ENCODE peak calls at places on chromosomes 4 and X, in eight cellular contexts. One of them, this sample, is unnamed.

GRCh38 chrX:74461384-74461783 is 40.1 kb downstream of the SLC16A2 start:
- DNase-seq in endothelial cell: no peak
- DNase-seq in CD4-positive, alpha-beta T cell: no peak
- DNase-seq in activated CD8-positive, alpha-beta T cell treated with anti-CD3 and anti-CD28 coated beads for 36 hours: no peak
- DNase-seq in AG09309: no peak
- DNase-seq in epithelial cell of esophagus: no peak
- DNase-seq in WERI-Rb-1: no peak
- DNase-seq in lung: no peak
- DNase-seq in this sample: no peak

GRCh38 chrX:115499112-115499805 is 61.7 kb upstream of the PLS3 start:
- DNase-seq in endothelial cell: no peak
- DNase-seq in CD4-positive, alpha-beta T cell: no peak
- DNase-seq in activated CD8-positive, alpha-beta T cell treated with anti-CD3 and anti-CD28 coated beads for 36 hours: no peak
- DNase-seq in AG09309: no peak
- DNase-seq in epithelial cell of esophagus: no peak
- DNase-seq in WERI-Rb-1: no peak
- DNase-seq in lung: no peak
- DNase-seq in this sample: no peak

GRCh38 chr4:4578981-4579380 is 37.1 kb upstream of the STX18 start:
- DNase-seq in endothelial cell: no peak
- DNase-seq in CD4-positive, alpha-beta T cell: no peak
- DNase-seq in activated CD8-positive, alpha-beta T cell treated with anti-CD3 and anti-CD28 coated beads for 36 hours: no peak
- DNase-seq in AG09309: no peak
- DNase-seq in epithelial cell of esophagus: no peak
- DNase-seq in WERI-Rb-1: peak; percentile 47
- DNase-seq in lung: no peak
- DNase-seq in this sample: no peak

GRCh38 chr4:92231511-92231910 is 72.3 kb upstream of the GRID2 start:
- DNase-seq in endothelial cell: no peak
- DNase-seq in CD4-positive, alpha-beta T cell: no peak
- DNase-seq in activated CD8-positive, alpha-beta T cell treated with anti-CD3 and anti-CD28 coated beads for 36 hours: no peak
- DNase-seq in AG09309: no peak
- DNase-seq in epithelial cell of esophagus: no peak
- DNase-seq in WERI-Rb-1: no peak
- DNase-seq in lung: no peak
- DNase-seq in this sample: no peak

GRCh38 chr4:53522334-53522733 is 69.0 kb downstream of the LNX1 start:
- DNase-seq in endothelial cell: no peak
- DNase-seq in CD4-positive, alpha-beta T cell: no peak
- DNase-seq in activated CD8-positive, alpha-beta T cell treated with anti-CD3 and anti-CD28 coated beads for 36 hours: no peak
- DNase-seq in AG09309: no peak
- DNase-seq in epithelial cell of esophagus: peak; percentile 72
- DNase-seq in WERI-Rb-1: no peak
- DNase-seq in lung: no peak
- DNase-seq in this sample: no peak

GRCh38 chr4:21410372-21410771 is 538.2 kb downstream of the KCNIP4 start:
- DNase-seq in endothelial cell: no peak
- DNase-seq in CD4-positive, alpha-beta T cell: no peak
- DNase-seq in activated CD8-positive, alpha-beta T cell treated with anti-CD3 and anti-CD28 coated beads for 36 hours: no peak
- DNase-seq in AG09309: no peak
- DNase-seq in epithelial cell of esophagus: no peak
- DNase-seq in WERI-Rb-1: no peak
- DNase-seq in lung: no peak
- DNase-seq in this sample: no peak

GRCh38 chr4:835148-836002 is 9.4 kb upstream of the CPLX1 start:
- DNase-seq in endothelial cell: no peak
- DNase-seq in CD4-positive, alpha-beta T cell: no peak
- DNase-seq in activated CD8-positive, alpha-beta T cell treated with anti-CD3 and anti-CD28 coated beads for 36 hours: no peak
- DNase-seq in AG09309: no peak
- DNase-seq in epithelial cell of esophagus: no peak
- DNase-seq in WERI-Rb-1: no peak
- DNase-seq in lung: no peak
- DNase-seq in this sample: peak; percentile 84

GRCh38 chr4:24850669-24851068 is 55.3 kb downstream of the SOD3 start:
- DNase-seq in endothelial cell: no peak
- DNase-seq in CD4-positive, alpha-beta T cell: no peak
- DNase-seq in activated CD8-positive, alpha-beta T cell treated with anti-CD3 and anti-CD28 coated beads for 36 hours: peak; percentile 3
- DNase-seq in AG09309: peak; percentile 65
- DNase-seq in epithelial cell of esophagus: peak; percentile 79
- DNase-seq in WERI-Rb-1: peak; percentile 26
- DNase-seq in lung: no peak
- DNase-seq in this sample: peak; percentile 39

GRCh38 chrX:150616179-150616862 is 47.9 kb downstream of the MTM1 start:
- DNase-seq in endothelial cell: no peak
- DNase-seq in CD4-positive, alpha-beta T cell: no peak
- DNase-seq in activated CD8-positive, alpha-beta T cell treated with anti-CD3 and anti-CD28 coated beads for 36 hours: no peak
- DNase-seq in AG09309: no peak
- DNase-seq in epithelial cell of esophagus: no peak
- DNase-seq in WERI-Rb-1: no peak
- DNase-seq in lung: no peak
- DNase-seq in this sample: no peak

GRCh38 chrX:129957241-129958099 is 25.0 kb upstream of the BCORL1 start:
- DNase-seq in endothelial cell: peak; percentile 61
- DNase-seq in CD4-positive, alpha-beta T cell: no peak
- DNase-seq in activated CD8-positive, alpha-beta T cell treated with anti-CD3 and anti-CD28 coated beads for 36 hours: peak; percentile 65
- DNase-seq in AG09309: no peak
- DNase-seq in epithelial cell of esophagus: peak; percentile 14
- DNase-seq in WERI-Rb-1: peak; percentile 62
- DNase-seq in lung: peak; percentile 73
- DNase-seq in this sample: peak; percentile 67

GRCh38 chr4:80197601-80198444 is 520 bp downstream of the PRDM8 start:
- DNase-seq in endothelial cell: peak; percentile 65
- DNase-seq in CD4-positive, alpha-beta T cell: no peak
- DNase-seq in activated CD8-positive, alpha-beta T cell treated with anti-CD3 and anti-CD28 coated beads for 36 hours: peak; percentile 37
- DNase-seq in AG09309: no peak
- DNase-seq in epithelial cell of esophagus: peak; percentile 35
- DNase-seq in WERI-Rb-1: peak; percentile 48
- DNase-seq in lung: no peak
- DNase-seq in this sample: no peak

GRCh38 chr4:184385705-184386141 is 88.6 kb downstream of the IRF2 start:
- DNase-seq in endothelial cell: no peak
- DNase-seq in CD4-positive, alpha-beta T cell: no peak
- DNase-seq in activated CD8-positive, alpha-beta T cell treated with anti-CD3 and anti-CD28 coated beads for 36 hours: no peak
- DNase-seq in AG09309: no peak
- DNase-seq in epithelial cell of esophagus: no peak
- DNase-seq in WERI-Rb-1: no peak
- DNase-seq in lung: no peak
- DNase-seq in this sample: peak; percentile 63

GRCh38 chr4:125283702-125284279 is 31.0 kb upstream of the FAT4 start:
- DNase-seq in endothelial cell: no peak
- DNase-seq in CD4-positive, alpha-beta T cell: no peak
- DNase-seq in activated CD8-positive, alpha-beta T cell treated with anti-CD3 and anti-CD28 coated beads for 36 hours: no peak
- DNase-seq in AG09309: peak; percentile 13
- DNase-seq in epithelial cell of esophagus: peak; percentile 58
- DNase-seq in WERI-Rb-1: no peak
- DNase-seq in lung: no peak
- DNase-seq in this sample: no peak

GRCh38 chr4:1396806-1397455 is 9.3 kb downstream of the NKX1-1 start:
- DNase-seq in endothelial cell: no peak
- DNase-seq in CD4-positive, alpha-beta T cell: no peak
- DNase-seq in activated CD8-positive, alpha-beta T cell treated with anti-CD3 and anti-CD28 coated beads for 36 hours: no peak
- DNase-seq in AG09309: no peak
- DNase-seq in epithelial cell of esophagus: no peak
- DNase-seq in WERI-Rb-1: peak; percentile 5
- DNase-seq in lung: no peak
- DNase-seq in this sample: no peak

GRCh38 chr4:170672571-170672970 is 582.8 kb upstream of the AADAT start:
- DNase-seq in endothelial cell: no peak
- DNase-seq in CD4-positive, alpha-beta T cell: no peak
- DNase-seq in activated CD8-positive, alpha-beta T cell treated with anti-CD3 and anti-CD28 coated beads for 36 hours: no peak
- DNase-seq in AG09309: no peak
- DNase-seq in epithelial cell of esophagus: peak; percentile 45
- DNase-seq in WERI-Rb-1: no peak
- DNase-seq in lung: no peak
- DNase-seq in this sample: no peak

GRCh38 chr4:95693594-95693993 is 144.8 kb upstream of the UNC5C start:
- DNase-seq in endothelial cell: no peak
- DNase-seq in CD4-positive, alpha-beta T cell: no peak
- DNase-seq in activated CD8-positive, alpha-beta T cell treated with anti-CD3 and anti-CD28 coated beads for 36 hours: no peak
- DNase-seq in AG09309: no peak
- DNase-seq in epithelial cell of esophagus: peak; percentile 60
- DNase-seq in WERI-Rb-1: peak; percentile 20
- DNase-seq in lung: no peak
- DNase-seq in this sample: no peak

GRCh38 chr4:19803406-19803805 is 448.3 kb upstream of the SLIT2 start:
- DNase-seq in endothelial cell: no peak
- DNase-seq in CD4-positive, alpha-beta T cell: no peak
- DNase-seq in activated CD8-positive, alpha-beta T cell treated with anti-CD3 and anti-CD28 coated beads for 36 hours: no peak
- DNase-seq in AG09309: no peak
- DNase-seq in epithelial cell of esophagus: no peak
- DNase-seq in WERI-Rb-1: no peak
- DNase-seq in lung: no peak
- DNase-seq in this sample: no peak

GRCh38 chrX:19964017-19964710 is 26.7 kb downstream of the BCLAF3 start:
- DNase-seq in endothelial cell: no peak
- DNase-seq in CD4-positive, alpha-beta T cell: no peak
- DNase-seq in activated CD8-positive, alpha-beta T cell treated with anti-CD3 and anti-CD28 coated beads for 36 hours: peak; percentile 68
- DNase-seq in AG09309: no peak
- DNase-seq in epithelial cell of esophagus: peak; percentile 60
- DNase-seq in WERI-Rb-1: no peak
- DNase-seq in lung: no peak
- DNase-seq in this sample: no peak

GRCh38 chr4:73576366-73576765 is 43.9 kb downstream of the RASSF6 start:
- DNase-seq in endothelial cell: no peak
- DNase-seq in CD4-positive, alpha-beta T cell: no peak
- DNase-seq in activated CD8-positive, alpha-beta T cell treated with anti-CD3 and anti-CD28 coated beads for 36 hours: no peak
- DNase-seq in AG09309: no peak
- DNase-seq in epithelial cell of esophagus: peak; percentile 58
- DNase-seq in WERI-Rb-1: no peak
- DNase-seq in lung: no peak
- DNase-seq in this sample: no peak

GRCh38 chr4:185134176-185134869 is 8.7 kb upstream of the SLC25A4 start:
- DNase-seq in endothelial cell: no peak
- DNase-seq in CD4-positive, alpha-beta T cell: no peak
- DNase-seq in activated CD8-positive, alpha-beta T cell treated with anti-CD3 and anti-CD28 coated beads for 36 hours: no peak
- DNase-seq in AG09309: peak; percentile 10
- DNase-seq in epithelial cell of esophagus: peak; percentile 62
- DNase-seq in WERI-Rb-1: no peak
- DNase-seq in lung: no peak
- DNase-seq in this sample: no peak

GRCh38 chr4:158169931-158170690 is 2.7 kb downstream of the GASK1B start:
- DNase-seq in endothelial cell: no peak
- DNase-seq in CD4-positive, alpha-beta T cell: no peak
- DNase-seq in activated CD8-positive, alpha-beta T cell treated with anti-CD3 and anti-CD28 coated beads for 36 hours: no peak
- DNase-seq in AG09309: no peak
- DNase-seq in epithelial cell of esophagus: peak; percentile 9
- DNase-seq in WERI-Rb-1: peak; percentile 72
- DNase-seq in lung: no peak
- DNase-seq in this sample: no peak

DNA sequence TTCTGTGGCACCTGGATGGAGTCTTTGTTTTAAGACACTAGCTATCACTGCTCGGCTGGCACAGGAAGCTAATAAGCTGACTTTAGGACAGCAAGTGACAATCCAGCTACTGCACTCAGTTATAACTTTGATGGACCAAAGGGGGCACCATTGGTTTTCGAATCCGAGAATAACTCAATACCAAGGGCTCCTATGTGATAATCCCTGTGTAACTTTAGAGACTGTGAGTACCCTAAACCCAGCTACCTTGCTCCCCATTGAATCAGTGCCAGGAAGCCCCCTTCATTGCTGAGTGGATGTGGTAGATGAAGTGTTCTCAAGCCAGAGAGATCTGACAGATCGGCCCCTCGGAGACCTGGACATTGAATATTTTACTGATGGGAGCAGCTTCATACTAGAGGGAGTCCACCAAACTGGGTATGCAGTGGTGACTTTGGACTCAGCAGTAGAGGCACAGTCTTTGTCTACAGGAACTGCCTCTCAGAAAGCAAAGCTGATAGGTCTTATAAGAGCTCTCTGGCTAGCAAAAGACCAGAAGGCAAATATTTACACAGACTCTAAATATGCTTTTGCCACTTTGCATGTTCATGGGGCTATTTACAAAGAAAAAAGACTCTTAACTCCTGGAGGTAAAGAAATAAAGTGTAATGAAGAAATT is 35.5 kb upstream of the UGT2B7 start:
- DNase-seq in endothelial cell: no peak
- DNase-seq in CD4-positive, alpha-beta T cell: no peak
- DNase-seq in activated CD8-positive, alpha-beta T cell treated with anti-CD3 and anti-CD28 coated beads for 36 hours: no peak
- DNase-seq in AG09309: no peak
- DNase-seq in epithelial cell of esophagus: peak; percentile 21
- DNase-seq in WERI-Rb-1: no peak
- DNase-seq in lung: no peak
- DNase-seq in this sample: no peak
- TF ChIP-seq CTCF in endothelial cell: no peak
- TF ChIP-seq CTCF in CD4-positive, alpha-beta T cell: no peak
- TF ChIP-seq CTCF in activated CD8-positive, alpha-beta T cell treated with anti-CD3 and anti-CD28 coated beads for 36 hours: no peak
- TF ChIP-seq CTCF in AG09309: no peak
- TF ChIP-seq CTCF in epithelial cell of esophagus: no peak
- TF ChIP-seq CTCF in WERI-Rb-1: no peak
- TF ChIP-seq CTCF in lung: no peak
- TF ChIP-seq CTCF in this sample: no peak

DNA sequence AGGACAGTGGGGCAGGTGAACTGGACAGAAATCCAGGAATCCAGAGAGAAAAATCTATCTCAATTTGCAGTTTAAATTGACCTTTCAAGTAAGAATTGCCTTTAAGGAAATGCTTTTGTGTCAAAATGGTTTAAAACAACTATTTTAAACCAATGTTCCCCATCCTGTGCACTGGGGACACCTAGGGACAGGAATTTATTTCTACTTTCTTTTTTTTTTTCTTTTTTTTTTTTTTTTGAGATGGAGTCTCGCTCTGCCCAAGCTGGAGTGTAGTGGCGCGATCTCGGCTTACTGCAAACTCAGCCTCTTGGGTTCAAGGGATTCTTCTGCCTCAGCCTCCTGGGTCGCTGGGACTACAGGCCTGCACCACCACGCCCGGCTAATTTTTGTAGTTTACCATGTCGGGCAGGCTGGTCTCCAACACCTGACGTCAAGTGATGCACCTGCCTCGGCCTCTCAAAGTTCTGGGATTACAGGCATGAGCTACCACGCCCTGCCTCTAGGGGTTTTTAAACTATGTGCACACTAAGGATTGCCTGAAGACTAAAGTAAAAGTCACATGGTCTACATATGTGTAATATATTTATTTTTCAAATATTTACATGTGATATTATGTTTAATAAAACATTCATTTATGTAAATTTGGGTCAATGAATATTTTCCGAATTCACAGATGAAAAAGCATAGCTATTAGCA is 1213.4 kb downstream of the STIM2 start:
- DNase-seq in endothelial cell: no peak
- DNase-seq in CD4-positive, alpha-beta T cell: no peak
- DNase-seq in activated CD8-positive, alpha-beta T cell treated with anti-CD3 and anti-CD28 coated beads for 36 hours: no peak
- DNase-seq in AG09309: no peak
- DNase-seq in epithelial cell of esophagus: no peak
- DNase-seq in WERI-Rb-1: no peak
- DNase-seq in lung: no peak
- DNase-seq in this sample: no peak
- TF ChIP-seq CTCF in endothelial cell: peak; percentile 45
- TF ChIP-seq CTCF in CD4-positive, alpha-beta T cell: no peak
- TF ChIP-seq CTCF in activated CD8-positive, alpha-beta T cell treated with anti-CD3 and anti-CD28 coated beads for 36 hours: no peak
- TF ChIP-seq CTCF in AG09309: peak; percentile 0
- TF ChIP-seq CTCF in epithelial cell of esophagus: no peak
- TF ChIP-seq CTCF in WERI-Rb-1: no peak
- TF ChIP-seq CTCF in lung: no peak
- TF ChIP-seq CTCF in this sample: no peak

GRCh38 chr4:86898562-86898961 is 6.3 kb upstream of the C4orf36 start:
- DNase-seq in endothelial cell: no peak
- DNase-seq in CD4-positive, alpha-beta T cell: no peak
- DNase-seq in activated CD8-positive, alpha-beta T cell treated with anti-CD3 and anti-CD28 coated beads for 36 hours: no peak
- DNase-seq in AG09309: no peak
- DNase-seq in epithelial cell of esophagus: peak; percentile 47
- DNase-seq in WERI-Rb-1: peak; percentile 29
- DNase-seq in lung: no peak
- DNase-seq in this sample: no peak
- TF ChIP-seq CTCF in endothelial cell: no peak
- TF ChIP-seq CTCF in CD4-positive, alpha-beta T cell: no peak
- TF ChIP-seq CTCF in activated CD8-positive, alpha-beta T cell treated with anti-CD3 and anti-CD28 coated beads for 36 hours: no peak
- TF ChIP-seq CTCF in AG09309: peak; percentile 18
- TF ChIP-seq CTCF in epithelial cell of esophagus: peak; percentile 59
- TF ChIP-seq CTCF in WERI-Rb-1: peak; percentile 34
- TF ChIP-seq CTCF in lung: no peak
- TF ChIP-seq CTCF in this sample: peak; percentile 17

GRCh38 chrX:135985974-135986312 is 708 bp downstream of the SLC9A6 start:
- DNase-seq in endothelial cell: no peak
- DNase-seq in CD4-positive, alpha-beta T cell: no peak
- DNase-seq in activated CD8-positive, alpha-beta T cell treated with anti-CD3 and anti-CD28 coated beads for 36 hours: no peak
- DNase-seq in AG09309: no peak
- DNase-seq in epithelial cell of esophagus: no peak
- DNase-seq in WERI-Rb-1: no peak
- DNase-seq in lung: no peak
- DNase-seq in this sample: no peak
- TF ChIP-seq CTCF in endothelial cell: no peak
- TF ChIP-seq CTCF in CD4-positive, alpha-beta T cell: no peak
- TF ChIP-seq CTCF in activated CD8-positive, alpha-beta T cell treated with anti-CD3 and anti-CD28 coated beads for 36 hours: no peak
- TF ChIP-seq CTCF in AG09309: no peak
- TF ChIP-seq CTCF in epithelial cell of esophagus: no peak
- TF ChIP-seq CTCF in WERI-Rb-1: no peak
- TF ChIP-seq CTCF in lung: no peak
- TF ChIP-seq CTCF in this sample: no peak

This sample was measured in adrenal gland.